ENCODE peak calls at places on chromosome 11, in six cellular contexts. J is H9, Q is neuronal stem cell, F is IMR-90, U is mesenchymal stem cell, Z is H1. Y is an unnamed sample.
A peak's percentile ranks its signal among the peaks of the same experiment; 100 is the strongest.

GRCh38 chr11:77471520-77472234 is 2.2 kb downstream of the PAK1 start:
- DNase-seq in U (no peak), J (no peak), F (no peak), Z (no peak), Q (no peak), Y (peak; percentile 54)

GRCh38 chr11:35721576-35722341 is 59.2 kb downstream of the TRIM44 start:
- DNase-seq in F (peak; percentile 25), J (no peak), U (no peak), Z (no peak), Q (no peak), Y (no peak)

GRCh38 chr11:28690746-28691145 is 582.6 kb downstream of the METTL15 start:
- DNase-seq in F (peak; percentile 75), Q (no peak), Z (no peak), J (no peak), U (peak; percentile 81), Y (no peak)

GRCh38 chr11:22193348-22194051 is 615 bp downstream of the ANO5 start:
- DNase-seq in U (no peak), Q (peak; percentile 47), Z (peak; percentile 67), J (peak; percentile 68), F (no peak), Y (peak; percentile 83)

GRCh38 chr11:32911413-32911812 is 18.8 kb downstream of the QSER1 start:
- DNase-seq in J (no peak), F (no peak), Q (no peak), Z (no peak), U (no peak), Y (peak; percentile 60)

GRCh38 chr11:44149651-44150050 is 54.2 kb downstream of the EXT2 start:
- DNase-seq in U (no peak), F (peak; percentile 31), J (no peak), Q (no peak), Z (no peak), Y (no peak)

GRCh38 chr11:87463486-87464102 is 425.9 kb downstream of the TMEM135 start:
- DNase-seq in Q (peak; percentile 27), U (no peak), J (peak; percentile 56), Z (no peak), F (peak; percentile 36), Y (peak; percentile 86)

GRCh38 chr11:34792143-34792542 is 124.0 kb downstream of the APIP start:
- DNase-seq in J (peak; percentile 37), Q (no peak), U (no peak), Z (no peak), F (no peak), Y (peak; percentile 44)

GRCh38 chr11:67496113-67496512 is 9.1 kb downstream of the PITPNM1 start:
- DNase-seq in J (no peak), Q (no peak), U (no peak), Z (no peak), F (no peak), Y (no peak)

GRCh38 chr11:41085123-41085522 is 374.3 kb downstream of the LRRC4C start:
- DNase-seq in J (no peak), F (no peak), Z (no peak), U (no peak), Q (no peak), Y (no peak)

GRCh38 chr11:114705280-114706024 is 27.1 kb downstream of the NXPE2 start:
- DNase-seq in Z (no peak), F (no peak), J (no peak), Q (no peak), U (no peak), Y (no peak)

GRCh38 chr11:70026012-70026411 is 52.1 kb upstream of the ANO1 start:
- DNase-seq in U (no peak), Z (no peak), J (no peak), Q (no peak), F (no peak), Y (no peak)
- H2BK15ac ChIP-seq in U (no peak overlapping the region), Z (no peak overlapping the region), J (no peak overlapping the region), Q (no peak overlapping the region), F (no peak overlapping the region), Y (no peak overlapping the region)

GRCh38 chr11:6474423-6474792 is 667 bp upstream of the TRIM3 start:
- DNase-seq in Z (no peak), Q (no peak), J (no peak), U (no peak), F (no peak), Y (no peak)
- H2BK5ac ChIP-seq in Z (peak overlapping the region; percentile 42), Q (no peak overlapping the region), J (no peak overlapping the region), U (no peak overlapping the region), F (peak overlapping the region; percentile 66), Y (no peak overlapping the region)

DNA sequence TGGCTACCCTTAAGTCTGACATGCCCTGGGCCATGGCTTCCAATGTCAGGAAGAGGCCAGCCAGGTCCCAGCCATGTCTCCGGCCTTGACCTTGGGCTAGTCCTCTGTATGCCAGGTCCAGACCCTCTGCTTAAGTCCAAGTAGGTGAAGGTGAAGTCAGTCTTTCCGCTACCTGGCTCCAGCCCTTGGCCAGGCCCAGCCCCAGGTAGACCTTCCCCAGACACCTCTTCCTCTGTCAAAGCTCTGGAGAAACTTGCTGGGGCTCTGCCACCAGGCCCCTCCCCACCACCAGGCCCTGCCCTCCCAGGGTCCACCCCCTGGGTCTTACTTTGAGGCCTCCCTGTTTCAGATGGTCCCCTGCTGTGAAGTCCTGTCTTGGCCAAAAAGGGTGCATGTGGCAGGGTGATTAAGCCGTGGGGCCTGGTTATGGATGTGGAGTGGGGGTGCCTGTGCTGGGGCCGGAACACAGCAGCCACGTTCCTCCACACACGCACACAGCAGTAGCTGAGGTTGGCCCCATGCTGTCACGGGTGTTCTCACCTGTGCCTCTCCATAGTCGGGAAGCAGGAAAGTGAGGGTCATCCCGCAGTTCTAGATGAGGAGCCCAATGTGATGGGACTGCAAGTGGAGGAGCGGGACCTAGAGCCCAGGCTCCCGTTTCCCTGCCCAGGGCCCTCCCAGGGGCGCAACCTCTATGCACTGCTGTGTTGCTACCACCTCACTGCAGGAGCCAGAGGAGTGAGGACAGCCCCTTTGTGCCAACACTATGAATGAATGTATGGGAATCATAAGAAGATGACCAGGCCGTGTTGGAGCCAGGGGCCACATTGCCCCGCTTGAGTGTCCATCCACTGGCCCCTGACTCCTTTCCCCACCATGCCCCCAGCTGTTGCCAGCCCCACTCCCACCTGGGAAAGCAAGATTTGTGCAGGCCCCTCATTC is 72.2 kb downstream of the LINC01488 start:
- DNase-seq in Z (no peak), U (no peak), Q (no peak), J (no peak), F (no peak), Y (no peak)
- H2BK15ac ChIP-seq in Z (no peak overlapping the region), U (no peak overlapping the region), Q (peak overlapping the region; percentile 77), J (no peak overlapping the region), F (no peak overlapping the region), Y (no peak overlapping the region)

DNA sequence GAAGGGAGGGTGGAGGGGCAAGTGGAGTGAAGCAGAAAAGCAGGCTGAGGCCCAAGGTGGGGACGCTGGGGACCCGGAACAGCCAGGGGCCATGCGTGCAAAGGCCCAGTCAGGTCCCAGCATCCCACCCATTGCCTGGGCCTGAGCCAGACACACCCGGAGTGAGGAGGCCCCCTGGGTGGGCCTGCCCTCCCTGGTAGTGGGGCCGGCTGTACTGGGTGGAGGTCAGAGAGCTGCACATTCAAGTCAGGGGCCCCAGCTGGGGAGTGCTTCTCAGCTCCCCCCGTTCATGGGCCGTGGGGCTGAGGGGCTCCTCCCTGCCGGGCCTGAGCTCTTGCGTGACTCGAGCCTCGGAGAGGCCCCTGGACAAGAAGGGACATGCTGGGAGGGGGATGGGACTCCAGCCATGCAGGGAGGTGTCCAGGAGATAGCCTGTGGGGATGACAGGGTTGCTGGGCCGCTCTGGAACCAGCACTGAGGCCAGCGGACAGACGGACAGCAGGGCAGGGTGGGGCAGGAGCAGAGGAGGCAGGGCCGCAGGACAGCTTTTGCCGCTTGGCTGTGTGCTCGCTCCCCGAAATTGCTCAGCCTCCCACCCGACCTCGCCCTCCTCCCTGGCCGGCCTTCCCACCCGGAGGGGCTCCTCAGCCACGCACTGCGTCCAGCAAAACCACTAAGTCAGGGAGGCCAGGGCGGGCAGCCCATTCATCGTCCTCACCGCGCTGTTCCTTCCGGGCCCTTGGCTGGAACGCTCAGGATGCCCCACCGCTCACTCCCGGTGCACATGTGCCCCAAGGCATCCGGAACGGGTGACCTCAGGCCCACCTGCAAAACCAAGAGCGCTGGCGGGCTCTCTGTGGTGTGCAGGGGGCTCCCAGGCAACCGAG is 7.9 kb downstream of the TNNT3 start:
- DNase-seq in Q (no peak), Z (no peak), U (no peak), F (no peak), J (no peak), Y (no peak)
- H2BK5ac ChIP-seq in Q (peak overlapping the region; percentile 75), Z (peak overlapping the region; percentile 39), U (no peak overlapping the region), F (no peak overlapping the region), J (no peak overlapping the region), Y (no peak overlapping the region)

GRCh38 chr11:12109591-12110196 is 696 bp upstream of the MICAL2 start:
- DNase-seq in F (no peak), Q (no peak), Z (no peak), J (no peak), U (no peak), Y (no peak)

GRCh38 chr11:12110714-12111481 is 508 bp downstream of the MICAL2 start:
- DNase-seq in F (no peak), U (peak; percentile 44), J (peak; percentile 43), Z (peak; percentile 64), Q (peak; percentile 21), Y (no peak)

GRCh38 chr11:12106501-12106900 is 3.9 kb upstream of the MICAL2 start:
- DNase-seq in Z (no peak), J (no peak), Q (no peak), U (no peak), F (no peak), Y (no peak)

GRCh38 chr11:12110201-12110713 is at the start of gene MICAL2:
- DNase-seq in Q (peak; percentile 81), F (peak; percentile 85), U (peak; percentile 87), J (peak; percentile 88), Z (peak; percentile 87), Y (peak; percentile 90)

GRCh38 chr11:12108875-12109453 is 1.4 kb upstream of the MICAL2 start:
- DNase-seq in F (no peak), Z (no peak), Q (no peak), J (no peak), U (no peak), Y (no peak)
- H2BK15ac ChIP-seq in F (peak overlapping the region; percentile 25), Z (no peak overlapping the region), Q (no peak overlapping the region), J (no peak overlapping the region), U (no peak overlapping the region), Y (no peak overlapping the region)

DNA sequence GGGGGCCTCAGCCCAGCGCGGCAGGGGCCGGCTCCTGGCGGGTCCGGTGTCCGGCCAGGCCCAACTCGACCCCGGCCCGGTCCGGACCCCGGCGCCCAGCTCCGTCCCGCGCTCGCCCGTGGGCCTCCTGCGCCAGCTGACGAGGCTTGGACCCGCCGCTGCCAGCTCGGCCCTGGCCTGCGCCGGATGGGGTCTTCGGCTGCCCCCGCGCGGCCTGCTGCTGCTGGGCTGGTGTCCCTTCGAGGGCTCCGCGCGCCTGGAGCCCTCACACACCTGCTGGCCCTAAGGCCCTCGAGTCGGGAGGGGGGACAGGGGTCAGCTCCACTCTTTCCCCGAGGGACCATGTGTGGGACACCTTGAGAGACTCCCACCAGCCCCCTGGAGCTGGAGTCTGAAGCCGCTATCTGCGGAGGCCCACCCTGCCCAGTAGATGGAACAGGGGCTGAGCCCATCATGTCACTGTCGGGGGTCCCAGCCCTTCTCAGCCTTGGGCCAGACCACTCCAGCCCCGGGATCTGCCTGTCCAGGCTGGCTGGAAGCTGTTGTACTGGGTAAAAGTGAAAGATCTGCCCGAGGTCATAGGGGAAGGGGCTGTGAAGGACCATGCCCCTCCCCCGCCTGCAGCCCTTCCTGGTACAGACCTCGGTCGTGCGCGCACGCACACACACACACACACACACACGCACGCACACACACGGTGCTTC is 768 bp upstream of the CDKN1C start:
- DNase-seq in F (no peak), Q (peak; percentile 71), Z (peak; percentile 80), U (peak; percentile 36), J (peak; percentile 73), Y (peak; percentile 63)
- H2BK5ac ChIP-seq in F (no peak overlapping the region), Q (peak overlapping the region; percentile 98), Z (peak overlapping the region; percentile 60), U (no peak overlapping the region), J (no peak overlapping the region), Y (no peak overlapping the region)